ENCODE peak calls at places on chromosomes 5 and 9, in eight cellular contexts. O is HCT116; T is GM20000; V is stimulated activated naive CD8-positive, alpha-beta T cell treated with anti-CD3 and anti-CD28 coated beads, Interleukin-15, amount 100 ng/mL, for 72 hours; R is T follicular helper cell; A is AG10803; E is effector CD4-positive, alpha-beta T cell; F is right cardiac atrium. G is an unnamed sample.

GRCh38 chr5:150783422-150783928 is 4.9 kb downstream of the SMIM3 start:
- DNase-seq in O (peak), T (peak), V (peak), R (peak), A (peak), E (peak), F (peak), G (peak)

GRCh38 chr5:143557061-143557818 is 153.8 kb upstream of the NR3C1 start:
- DNase-seq in O (no peak), T (peak), V (no peak), R (no peak), A (peak), E (no peak), F (no peak), G (no peak)

GRCh38 chr5:31408814-31409213 is 123.1 kb downstream of the DROSHA start:
- DNase-seq in O (no peak), T (no peak), V (no peak), R (no peak), A (peak), E (no peak), F (no peak), G (no peak)

GRCh38 chr9:107153336-107153735 is 129.7 kb upstream of the RAD23B start:
- DNase-seq in O (no peak), T (no peak), V (no peak), R (no peak), A (peak), E (no peak), F (no peak), G (no peak)

GRCh38 chr9:15389636-15390035 is 33.0 kb upstream of the SNAPC3 start:
- DNase-seq in O (no peak), T (no peak), V (no peak), R (no peak), A (no peak), E (no peak), F (no peak), G (no peak)

GRCh38 chr5:103842936-103843335 is 280.3 kb upstream of the NUDT12 start:
- DNase-seq in O (no peak), T (no peak), V (no peak), R (no peak), A (no peak), E (no peak), F (no peak), G (no peak)

GRCh38 chr9:126564716-126565115 is 49.0 kb upstream of the LMX1B start:
- DNase-seq in O (no peak), T (no peak), V (no peak), R (no peak), A (no peak), E (no peak), F (no peak), G (no peak)

GRCh38 chr9:123453904-123454321 is 97.9 kb downstream of the CRB2 start:
- DNase-seq in O (no peak), T (no peak), V (no peak), R (no peak), A (peak), E (no peak), F (peak), G (no peak)

GRCh38 chr5:177301503-177302165 is 1.9 kb downstream of the RAB24 start:
- DNase-seq in O (no peak), T (no peak), V (no peak), R (no peak), A (no peak), E (no peak), F (no peak), G (no peak)

GRCh38 chr9:128729766-128730517 is 6.0 kb upstream of the ZDHHC12 start:
- DNase-seq in O (no peak), T (no peak), V (no peak), R (no peak), A (no peak), E (no peak), F (no peak), G (no peak)

GRCh38 chr5:101689306-101689705 is 606.8 kb downstream of the SLCO4C1 start:
- DNase-seq in O (no peak), T (no peak), V (no peak), R (no peak), A (no peak), E (no peak), F (no peak), G (no peak)